ENCODE peak calls at places on chromosome 22, in eight cellular contexts. B is aorta; D is ascending aorta; V is heart right ventricle; M is CD4-positive, alpha-beta memory T cell; N is suprapubic skin; H is IMR-90; E is gastrocnemius medialis. A is an unnamed sample.

GRCh38 chr22:45934659-45935341 is 42.2 kb downstream of the WNT7B start:
- DNase-seq in H (peak; percentile 91), D (no peak), E (no peak), N (no peak), B (peak; percentile 84), V (peak; percentile 35), M (no peak), A (no peak)

GRCh38 chr22:16601437-16602223 is 9.0 kb upstream of the CCT8L2 start:
- DNase-seq in M (no peak), B (peak; percentile 76), D (no peak), N (no peak), E (no peak), V (peak; percentile 38), H (no peak), A (no peak)

GRCh38 chr22:25114369-25115362 is 85.0 kb upstream of the CRYBB3 start:
- DNase-seq in E (no peak), B (no peak), H (no peak), M (no peak), V (no peak), D (no peak), N (no peak), A (no peak)

GRCh38 chr22:29071261-29072045 is 1.4 kb upstream of the KREMEN1 start:
- DNase-seq in V (peak; percentile 51), N (peak; percentile 86), H (peak; percentile 7), M (no peak), B (peak; percentile 82), D (no peak), E (no peak), A (peak; percentile 13)

GRCh38 chr22:43263645-43264514 is 76.9 kb upstream of the TTLL12 start:
- DNase-seq in M (peak; percentile 83), B (no peak), N (no peak), D (no peak), E (no peak), V (peak; percentile 30), H (peak; percentile 88), A (peak; percentile 70)

GRCh38 chr22:25039754-25040153 is 87.2 kb downstream of the KIAA1671 start:
- DNase-seq in D (no peak), V (no peak), E (no peak), N (no peak), B (no peak), M (no peak), H (no peak), A (no peak)

GRCh38 chr22:43277987-43278601 is 65.1 kb downstream of the SCUBE1 start:
- DNase-seq in V (no peak), E (no peak), H (no peak), N (no peak), M (no peak), D (no peak), B (no peak), A (no peak)

GRCh38 chr22:30664798-30665197 is 2.9 kb downstream of the DUSP18 start:
- DNase-seq in E (no peak), M (no peak), D (no peak), N (no peak), B (no peak), H (no peak), V (no peak), A (no peak)

GRCh38 chr22:41338614-41339212 is 37.4 kb downstream of the ZC3H7B start:
- DNase-seq in H (no peak), V (no peak), E (no peak), B (no peak), N (no peak), D (no peak), M (no peak), A (no peak)

GRCh38 chr22:29716814-29717213 is 3.0 kb upstream of the CABP7 start:
- DNase-seq in N (no peak), H (peak; percentile 80), B (no peak), E (no peak), D (no peak), M (no peak), V (peak; percentile 54), A (no peak)

GRCh38 chr22:19638282-19639015 is 75.9 kb upstream of the SEPTIN5 start:
- DNase-seq in E (no peak), B (peak; percentile 55), N (peak; percentile 24), D (no peak), H (no peak), M (no peak), V (no peak), A (no peak)

GRCh38 chr22:45602824-45603301 is 68.8 kb upstream of the ATXN10 start:
- DNase-seq in D (no peak), E (no peak), N (no peak), H (no peak), B (no peak), M (no peak), V (no peak), A (no peak)

GRCh38 chr22:30251661-30252226 is 5.2 kb upstream of the LIF start:
- DNase-seq in V (peak; percentile 54), H (peak; percentile 82), B (no peak), E (no peak), D (no peak), M (no peak), N (no peak), A (no peak)

GRCh38 chr22:36339171-36340065 is 48.3 kb downstream of the MYH9 start:
- DNase-seq in M (no peak), N (no peak), D (no peak), H (peak; percentile 78), E (no peak), B (no peak), V (no peak), A (no peak)

GRCh38 chr22:36587289-36588154 is 58.6 kb upstream of the EIF3D start:
- DNase-seq in V (no peak), B (peak; percentile 63), H (peak; percentile 67), N (no peak), D (no peak), E (no peak), M (no peak), A (no peak)

GRCh38 chr22:36236338-36237319 is 2.7 kb downstream of the APOL2 start:
- DNase-seq in B (no peak), N (no peak), E (no peak), V (no peak), D (no peak), M (no peak), H (no peak), A (no peak)

GRCh38 chr22:46071451-46072029 is 78.8 kb upstream of the PPARA start:
- DNase-seq in B (peak; percentile 95), D (peak; percentile 58), E (peak; percentile 89), H (peak; percentile 90), M (peak; percentile 48), N (peak; percentile 96), V (peak; percentile 94), A (no peak)

GRCh38 chr22:18048441-18048898 is 24.1 kb upstream of the MICAL3 start:
- DNase-seq in B (no peak), M (no peak), V (no peak), D (no peak), N (no peak), H (peak; percentile 57), E (no peak), A (no peak)

GRCh38 chr22:40560551-40560950 is 76.0 kb downstream of the MRTFA start:
- DNase-seq in M (no peak), V (no peak), B (no peak), E (no peak), N (no peak), D (no peak), H (peak; percentile 65), A (no peak)

GRCh38 chr22:10961043-10961860 is 4566.7 kb upstream of the OR11H1 start:
- DNase-seq in B (peak; percentile 77), E (no peak), H (no peak), N (no peak), V (no peak), D (no peak), M (no peak), A (no peak)

GRCh38 chr22:30427871-30428270 is 2.3 kb downstream of the MTFP1 start:
- DNase-seq in H (no peak), V (no peak), B (no peak), N (no peak), D (no peak), M (no peak), E (no peak), A (no peak)

GRCh38 chr22:47202819-47203553 is 440.5 kb downstream of the TBC1D22A start:
- DNase-seq in D (no peak), H (no peak), E (no peak), N (peak; percentile 62), B (peak; percentile 63), M (no peak), V (no peak), A (no peak)
- H3K9me3 ChIP-seq in D (no peaks in the 10 kb centered on the region), H (no peaks in the 10 kb centered on the region), E (no peaks in the 10 kb centered on the region), N (no peaks in the 10 kb centered on the region), B (no peaks in the 10 kb centered on the region), M (no peaks in the 10 kb centered on the region), V (no peaks in the 10 kb centered on the region), A (no peaks in the 10 kb centered on the region)

DNA sequence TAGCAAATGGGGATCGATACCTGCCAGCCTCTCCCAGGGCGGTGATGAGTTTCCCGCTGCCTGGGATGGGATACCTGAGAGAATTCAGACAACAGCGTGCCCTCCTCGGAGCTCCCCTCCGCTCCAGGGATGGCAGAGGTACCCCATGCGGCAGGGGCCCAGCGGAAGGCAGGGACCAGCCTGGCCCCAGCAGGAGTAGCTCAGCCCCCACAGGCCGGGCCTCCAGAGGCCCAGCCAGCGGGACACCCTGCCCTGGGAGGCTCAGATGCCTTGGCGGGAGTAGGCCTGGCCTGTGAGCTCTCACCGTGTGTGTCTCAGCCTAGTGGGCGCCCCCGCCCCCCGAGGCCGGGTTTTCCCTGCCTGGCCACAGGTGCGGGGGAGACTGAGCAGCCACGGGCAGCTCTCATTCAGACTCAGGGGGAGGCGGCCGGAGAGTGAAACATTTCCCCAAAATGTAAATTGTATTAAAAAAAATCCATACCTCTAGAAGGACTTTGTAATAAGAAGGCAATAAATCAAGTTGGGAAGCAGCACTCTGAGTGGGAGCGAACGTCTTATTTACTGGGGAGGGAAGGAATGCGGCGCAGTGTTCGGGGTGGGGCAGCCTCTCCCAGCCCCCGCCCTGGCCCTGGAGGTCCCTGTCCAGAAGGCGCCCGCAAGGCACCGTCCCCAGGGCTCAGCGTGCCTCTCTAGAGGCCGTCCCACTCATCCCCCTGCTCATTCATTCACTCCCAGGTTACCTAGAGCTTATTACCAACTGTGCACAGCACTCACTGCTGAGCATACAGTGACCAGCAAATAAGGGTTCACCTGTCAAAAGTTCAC is 888.0 kb downstream of the BRD1 start:
- DNase-seq in H (no peak), M (no peak), N (peak; percentile 76), E (no peak), V (no peak), D (no peak), B (peak; percentile 50), A (no peak)
- H3K9me3 ChIP-seq in H (peaks cover 46% of the 10 kb centered on the region), M (no peaks in the 10 kb centered on the region), N (no peaks in the 10 kb centered on the region), E (no peaks in the 10 kb centered on the region), V (peaks cover 3% of the 10 kb centered on the region), D (no peaks in the 10 kb centered on the region), B (peaks cover 2% of the 10 kb centered on the region), A (peaks cover under 1% of the 10 kb centered on the region)

DNA sequence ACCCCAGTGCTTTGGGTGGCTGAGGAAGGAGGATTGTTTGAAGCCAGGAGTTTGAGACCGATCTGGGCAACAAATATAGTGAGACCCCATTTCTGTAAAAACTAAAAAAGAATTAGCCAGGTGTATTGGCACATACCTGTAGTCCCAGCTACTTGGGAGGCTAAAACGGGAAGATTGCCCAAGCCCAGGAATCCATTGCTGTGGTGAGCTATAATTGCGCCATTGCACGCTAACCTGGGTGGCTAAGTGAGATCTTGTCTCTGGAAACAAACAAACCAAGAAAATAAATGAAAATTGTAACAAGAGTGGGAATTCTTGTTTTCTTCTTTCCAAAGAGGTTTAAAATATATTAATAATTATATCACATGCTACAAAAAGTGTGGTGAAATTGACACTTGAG is 52.9 kb downstream of the DEPDC5 start:
- DNase-seq in H (no peak), V (no peak), D (no peak), M (no peak), B (no peak), N (no peak), E (no peak), A (no peak)
- H3K9me3 ChIP-seq in H (no peaks in the 10 kb centered on the region), V (no peaks in the 10 kb centered on the region), D (no peaks in the 10 kb centered on the region), M (no peaks in the 10 kb centered on the region), B (no peaks in the 10 kb centered on the region), N (no peaks in the 10 kb centered on the region), E (no peaks in the 10 kb centered on the region), A (no peaks in the 10 kb centered on the region)

GRCh38 chr22:47694536-47694935 is 932.1 kb downstream of the TBC1D22A start:
- DNase-seq in N (no peak), V (no peak), B (no peak), H (no peak), D (no peak), M (no peak), E (no peak), A (no peak)
- H3K9me3 ChIP-seq in N (no peaks in the 10 kb centered on the region), V (no peaks in the 10 kb centered on the region), B (peaks cover 2% of the 10 kb centered on the region), H (peaks cover 37% of the 10 kb centered on the region), D (no peaks in the 10 kb centered on the region), M (no peaks in the 10 kb centered on the region), E (no peaks in the 10 kb centered on the region), A (no peaks in the 10 kb centered on the region)

A was measured in T-helper 17 cell.